ENCODE peak calls at places on chromosome 15, in six cellular contexts. One of them, this sample, is unnamed.

GRCh38 chr15:45728641-45729040 is 93.8 kb downstream of the SQOR start:
- DNase-seq in dorsolateral prefrontal cortex: no peak
- DNase-seq in left ventricle myocardium inferior: no peak
- DNase-seq in ascending aorta: no peak
- DNase-seq in body of pancreas: no peak
- DNase-seq in MM.1S: no peak
- DNase-seq in this sample: no peak

GRCh38 chr15:74657846-74658245 is 38.0 kb downstream of the EDC3 start:
- DNase-seq in dorsolateral prefrontal cortex: no peak
- DNase-seq in left ventricle myocardium inferior: no peak
- DNase-seq in ascending aorta: no peak
- DNase-seq in body of pancreas: no peak
- DNase-seq in MM.1S: no peak
- DNase-seq in this sample: no peak

GRCh38 chr15:31274496-31275330 is 51.9 kb upstream of the KLF13 start:
- DNase-seq in dorsolateral prefrontal cortex: peak; percentile 20
- DNase-seq in left ventricle myocardium inferior: no peak
- DNase-seq in ascending aorta: no peak
- DNase-seq in body of pancreas: no peak
- DNase-seq in MM.1S: no peak
- DNase-seq in this sample: no peak

GRCh38 chr15:61131598-61131954 is 97.5 kb downstream of the RORA start:
- DNase-seq in dorsolateral prefrontal cortex: no peak
- DNase-seq in left ventricle myocardium inferior: no peak
- DNase-seq in ascending aorta: no peak
- DNase-seq in body of pancreas: no peak
- DNase-seq in MM.1S: no peak
- DNase-seq in this sample: no peak

GRCh38 chr15:100878601-100879000 is 1.0 kb upstream of the ALDH1A3 start:
- DNase-seq in dorsolateral prefrontal cortex: no peak
- DNase-seq in left ventricle myocardium inferior: no peak
- DNase-seq in ascending aorta: no peak
- DNase-seq in body of pancreas: no peak
- DNase-seq in MM.1S: no peak
- DNase-seq in this sample: no peak

GRCh38 chr15:48806151-48806550 is 4.7 kb downstream of the CEP152 start:
- DNase-seq in dorsolateral prefrontal cortex: no peak
- DNase-seq in left ventricle myocardium inferior: no peak
- DNase-seq in ascending aorta: no peak
- DNase-seq in body of pancreas: no peak
- DNase-seq in MM.1S: no peak
- DNase-seq in this sample: no peak

GRCh38 chr15:75104804-75105557 is 81.6 kb downstream of the PPCDC start:
- DNase-seq in dorsolateral prefrontal cortex: no peak
- DNase-seq in left ventricle myocardium inferior: no peak
- DNase-seq in ascending aorta: no peak
- DNase-seq in body of pancreas: no peak
- DNase-seq in MM.1S: peak; percentile 25
- DNase-seq in this sample: peak; percentile 79

GRCh38 chr15:20356444-20357138 is 185.0 kb downstream of the GOLGA6L6 start:
- DNase-seq in dorsolateral prefrontal cortex: peak; percentile 86
- DNase-seq in left ventricle myocardium inferior: peak; percentile 54
- DNase-seq in ascending aorta: peak; percentile 63
- DNase-seq in body of pancreas: peak; percentile 75
- DNase-seq in MM.1S: peak; percentile 83
- DNase-seq in this sample: peak; percentile 93

GRCh38 chr15:44713006-44713966 is 2.0 kb downstream of the B2M start:
- DNase-seq in dorsolateral prefrontal cortex: no peak
- DNase-seq in left ventricle myocardium inferior: no peak
- DNase-seq in ascending aorta: no peak
- DNase-seq in body of pancreas: no peak
- DNase-seq in MM.1S: peak; percentile 18
- DNase-seq in this sample: no peak

GRCh38 chr15:80596521-80596976 is 98.6 kb upstream of the ABHD17C start:
- DNase-seq in dorsolateral prefrontal cortex: no peak
- DNase-seq in left ventricle myocardium inferior: no peak
- DNase-seq in ascending aorta: no peak
- DNase-seq in body of pancreas: no peak
- DNase-seq in MM.1S: no peak
- DNase-seq in this sample: no peak

GRCh38 chr15:25830844-25831443 is 32.2 kb downstream of the ATP10A start:
- DNase-seq in dorsolateral prefrontal cortex: no peak
- DNase-seq in left ventricle myocardium inferior: no peak
- DNase-seq in ascending aorta: peak; percentile 96
- DNase-seq in body of pancreas: no peak
- DNase-seq in MM.1S: no peak
- DNase-seq in this sample: no peak

GRCh38 chr15:54681578-54681977 is 515.2 kb downstream of the RSL24D1 start:
- DNase-seq in dorsolateral prefrontal cortex: no peak
- DNase-seq in left ventricle myocardium inferior: no peak
- DNase-seq in ascending aorta: no peak
- DNase-seq in body of pancreas: no peak
- DNase-seq in MM.1S: peak; percentile 64
- DNase-seq in this sample: no peak

GRCh38 chr15:32803631-32804030 is 85.8 kb downstream of the GREM1 start:
- DNase-seq in dorsolateral prefrontal cortex: no peak
- DNase-seq in left ventricle myocardium inferior: no peak
- DNase-seq in ascending aorta: no peak
- DNase-seq in body of pancreas: no peak
- DNase-seq in MM.1S: no peak
- DNase-seq in this sample: no peak

GRCh38 chr15:92001307-92001706 is 147.8 kb downstream of the SLCO3A1 start:
- DNase-seq in dorsolateral prefrontal cortex: no peak
- DNase-seq in left ventricle myocardium inferior: no peak
- DNase-seq in ascending aorta: no peak
- DNase-seq in body of pancreas: no peak
- DNase-seq in MM.1S: no peak
- DNase-seq in this sample: no peak

GRCh38 chr15:73809728-73810501 is 56.8 kb upstream of the INSYN1 start:
- DNase-seq in dorsolateral prefrontal cortex: peak; percentile 75
- DNase-seq in left ventricle myocardium inferior: no peak
- DNase-seq in ascending aorta: no peak
- DNase-seq in body of pancreas: peak; percentile 43
- DNase-seq in MM.1S: no peak
- DNase-seq in this sample: no peak

GRCh38 chr15:100780208-100780800 is 99.3 kb upstream of the ALDH1A3 start:
- DNase-seq in dorsolateral prefrontal cortex: peak; percentile 9
- DNase-seq in left ventricle myocardium inferior: no peak
- DNase-seq in ascending aorta: peak; percentile 21
- DNase-seq in body of pancreas: no peak
- DNase-seq in MM.1S: no peak
- DNase-seq in this sample: no peak

GRCh38 chr15:89368566-89369223 is 34.1 kb upstream of the POLG start:
- DNase-seq in dorsolateral prefrontal cortex: no peak
- DNase-seq in left ventricle myocardium inferior: no peak
- DNase-seq in ascending aorta: no peak
- DNase-seq in body of pancreas: no peak
- DNase-seq in MM.1S: no peak
- DNase-seq in this sample: peak; percentile 30

GRCh38 chr15:89366656-89367393 is 32.2 kb upstream of the POLG start:
- DNase-seq in dorsolateral prefrontal cortex: no peak
- DNase-seq in left ventricle myocardium inferior: no peak
- DNase-seq in ascending aorta: no peak
- DNase-seq in body of pancreas: no peak
- DNase-seq in MM.1S: no peak
- DNase-seq in this sample: no peak

GRCh38 chr15:89369548-89369947 is 34.9 kb upstream of the POLG start:
- DNase-seq in dorsolateral prefrontal cortex: no peak
- DNase-seq in left ventricle myocardium inferior: no peak
- DNase-seq in ascending aorta: no peak
- DNase-seq in body of pancreas: no peak
- DNase-seq in MM.1S: no peak
- DNase-seq in this sample: no peak

GRCh38 chr15:89365457-89366055 is 30.9 kb upstream of the POLG start:
- DNase-seq in dorsolateral prefrontal cortex: no peak
- DNase-seq in left ventricle myocardium inferior: no peak
- DNase-seq in ascending aorta: no peak
- DNase-seq in body of pancreas: no peak
- DNase-seq in MM.1S: no peak
- DNase-seq in this sample: no peak

GRCh38 chr15:89367485-89368451 is 33.1 kb upstream of the POLG start:
- DNase-seq in dorsolateral prefrontal cortex: peak; percentile 87
- DNase-seq in left ventricle myocardium inferior: no peak
- DNase-seq in ascending aorta: no peak
- DNase-seq in body of pancreas: no peak
- DNase-seq in MM.1S: no peak
- DNase-seq in this sample: peak; percentile 34
- TF ChIP-seq CTCF in dorsolateral prefrontal cortex: no peak
- TF ChIP-seq CTCF in left ventricle myocardium inferior: no peak
- TF ChIP-seq CTCF in ascending aorta: no peak
- TF ChIP-seq CTCF in body of pancreas: no peak
- TF ChIP-seq CTCF in MM.1S: no peak
- TF ChIP-seq CTCF in this sample: no peak

GRCh38 chr15:65962187-65962586 is 92.9 kb downstream of the RAB11A start:
- DNase-seq in dorsolateral prefrontal cortex: no peak
- DNase-seq in left ventricle myocardium inferior: no peak
- DNase-seq in ascending aorta: no peak
- DNase-seq in body of pancreas: no peak
- DNase-seq in MM.1S: no peak
- DNase-seq in this sample: no peak
- TF ChIP-seq CTCF in dorsolateral prefrontal cortex: no peak
- TF ChIP-seq CTCF in left ventricle myocardium inferior: peak; percentile 44
- TF ChIP-seq CTCF in ascending aorta: no peak
- TF ChIP-seq CTCF in body of pancreas: no peak
- TF ChIP-seq CTCF in MM.1S: no peak
- TF ChIP-seq CTCF in this sample: no peak

DNA sequence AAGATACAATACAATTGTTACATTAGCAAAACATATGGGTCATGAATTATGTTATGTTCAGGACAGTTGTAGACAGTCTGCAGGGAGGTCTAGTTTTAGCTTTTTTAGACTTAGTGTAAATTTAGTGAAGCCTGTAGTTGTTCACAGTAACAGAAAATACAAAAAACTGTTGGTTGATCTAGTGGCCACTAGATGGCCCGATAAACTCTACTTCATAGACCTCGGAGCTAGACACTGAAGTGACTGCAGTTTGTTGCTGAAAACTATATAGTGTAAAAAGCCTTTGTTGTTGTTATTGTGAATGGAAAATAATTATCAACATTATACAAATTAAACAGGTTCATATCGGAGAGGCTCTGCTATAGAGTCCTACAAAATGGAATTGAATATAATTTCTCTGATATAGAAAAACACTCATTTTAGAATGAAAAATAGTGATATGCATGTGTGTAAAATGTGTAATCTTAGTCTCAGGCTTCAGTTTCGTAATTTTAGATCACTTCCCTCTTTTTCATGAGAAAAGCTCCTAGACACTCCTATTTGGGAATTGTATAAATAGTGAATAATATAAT is 18.3 kb downstream of the MAGEL2 start:
- DNase-seq in dorsolateral prefrontal cortex: no peak
- DNase-seq in left ventricle myocardium inferior: no peak
- DNase-seq in ascending aorta: no peak
- DNase-seq in body of pancreas: no peak
- DNase-seq in MM.1S: peak; percentile 55
- DNase-seq in this sample: no peak
- TF ChIP-seq CTCF in dorsolateral prefrontal cortex: peak; percentile 61
- TF ChIP-seq CTCF in left ventricle myocardium inferior: peak; percentile 43
- TF ChIP-seq CTCF in ascending aorta: no peak
- TF ChIP-seq CTCF in body of pancreas: peak; percentile 36
- TF ChIP-seq CTCF in MM.1S: peak; percentile 63
- TF ChIP-seq CTCF in this sample: no peak

GRCh38 chr15:90086868-90087268 is 15.4 kb downstream of the IDH2 start:
- DNase-seq in dorsolateral prefrontal cortex: no peak
- DNase-seq in left ventricle myocardium inferior: no peak
- DNase-seq in ascending aorta: no peak
- DNase-seq in body of pancreas: peak; percentile 57
- DNase-seq in MM.1S: peak; percentile 57
- DNase-seq in this sample: peak; percentile 71

GRCh38 chr15:90084876-90085423 is 17.3 kb downstream of the IDH2 start:
- DNase-seq in dorsolateral prefrontal cortex: no peak
- DNase-seq in left ventricle myocardium inferior: no peak
- DNase-seq in ascending aorta: no peak
- DNase-seq in body of pancreas: no peak
- DNase-seq in MM.1S: no peak
- DNase-seq in this sample: no peak

GRCh38 chr15:90090226-90090848 is 11.9 kb downstream of the IDH2 start:
- DNase-seq in dorsolateral prefrontal cortex: no peak
- DNase-seq in left ventricle myocardium inferior: no peak
- DNase-seq in ascending aorta: no peak
- DNase-seq in body of pancreas: no peak
- DNase-seq in MM.1S: no peak
- DNase-seq in this sample: no peak

GRCh38 chr15:90085565-90085964 is 16.7 kb downstream of the IDH2 start:
- DNase-seq in dorsolateral prefrontal cortex: no peak
- DNase-seq in left ventricle myocardium inferior: no peak
- DNase-seq in ascending aorta: no peak
- DNase-seq in body of pancreas: no peak
- DNase-seq in MM.1S: no peak
- DNase-seq in this sample: no peak

DNA sequence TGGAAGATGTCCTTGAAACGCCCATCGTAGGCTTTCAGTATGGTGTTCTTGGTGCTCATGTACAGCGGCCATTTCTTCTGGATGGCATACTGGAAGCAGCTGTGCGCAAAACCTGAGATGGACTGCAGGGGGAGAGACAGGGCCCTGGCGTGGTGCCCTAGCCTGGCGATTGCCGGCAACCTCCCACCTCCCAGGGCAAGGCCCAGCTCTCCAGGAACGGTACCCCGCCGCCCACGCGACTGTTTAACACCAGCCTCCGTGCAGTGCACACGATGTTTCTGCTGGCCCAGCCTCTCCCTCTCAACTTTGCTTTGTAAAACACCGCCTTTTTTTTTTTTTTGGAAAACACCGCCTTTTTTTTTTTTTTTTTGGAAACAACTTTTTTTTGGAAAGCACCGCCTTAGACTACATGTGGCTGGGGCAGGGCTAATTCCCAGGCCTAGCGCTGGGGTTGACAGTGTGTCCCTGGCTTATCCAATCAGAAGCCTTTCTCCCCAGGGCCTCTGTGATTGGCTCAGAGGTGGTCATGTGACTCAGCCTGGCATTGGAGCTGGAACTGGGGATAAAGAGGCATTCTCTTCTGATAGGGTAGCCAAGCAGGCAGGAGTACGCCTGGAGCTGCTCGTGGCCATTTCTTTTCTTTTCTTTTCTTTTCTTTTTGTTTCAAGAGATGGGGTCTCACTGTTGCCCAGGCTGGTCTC is 14.7 kb downstream of the IDH2 start:
- DNase-seq in dorsolateral prefrontal cortex: peak; percentile 69
- DNase-seq in left ventricle myocardium inferior: no peak
- DNase-seq in ascending aorta: no peak
- DNase-seq in body of pancreas: peak; percentile 88
- DNase-seq in MM.1S: no peak
- DNase-seq in this sample: no peak
- TF ChIP-seq CTCF in dorsolateral prefrontal cortex: no peak
- TF ChIP-seq CTCF in left ventricle myocardium inferior: no peak
- TF ChIP-seq CTCF in ascending aorta: no peak
- TF ChIP-seq CTCF in body of pancreas: peak; percentile 27
- TF ChIP-seq CTCF in MM.1S: no peak
- TF ChIP-seq CTCF in this sample: no peak